ENCODE peak calls at places on chromosomes 1 and 21, in nine cellular contexts. Z, X, T, I, A, Y, V, L and S are unnamed samples.

GRCh38 chr1:199243423-199244061 is 604.7 kb downstream of the PTPRC start:
- DNase-seq in Z (peak), X (peak), T (peak), I (peak), A (peak), Y (peak), V (no peak), L (peak), S (no peak)

GRCh38 chr1:56248138-56248537 is 331.2 kb downstream of the PLPP3 start:
- DNase-seq in Z (no peak), X (no peak), T (no peak), I (no peak), A (no peak), Y (no peak), V (no peak), L (no peak), S (no peak)

GRCh38 chr1:226034482-226034881 is 28.0 kb upstream of the H3-3A start:
- DNase-seq in Z (no peak), X (peak), T (peak), I (no peak), A (peak), Y (peak), V (peak), L (peak), S (peak)

GRCh38 chr1:43934279-43934985 is 831 bp downstream of the ARTN start:
- DNase-seq in Z (no peak), X (peak), T (no peak), I (peak), A (peak), Y (peak), V (peak), L (peak), S (peak)

GRCh38 chr1:106523448-106523847 is 533.0 kb upstream of the PRMT6 start:
- DNase-seq in Z (no peak), X (no peak), T (no peak), I (peak), A (no peak), Y (no peak), V (no peak), L (no peak), S (no peak)

GRCh38 chr1:228810855-228811654 is 75.8 kb downstream of the RHOU start:
- DNase-seq in Z (no peak), X (no peak), T (no peak), I (peak), A (no peak), Y (no peak), V (no peak), L (no peak), S (peak)

GRCh38 chr1:242447682-242448081 is 76.8 kb downstream of the PLD5 start:
- DNase-seq in Z (no peak), X (no peak), T (no peak), I (peak), A (no peak), Y (no peak), V (no peak), L (no peak), S (no peak)

GRCh38 chr1:174165471-174166137 is 6.3 kb downstream of the RABGAP1L start:
- DNase-seq in Z (no peak), X (no peak), T (no peak), I (peak), A (no peak), Y (peak), V (peak), L (no peak), S (no peak)

GRCh38 chr1:30707412-30708360 is 15.7 kb downstream of the MATN1 start:
- DNase-seq in Z (no peak), X (peak), T (no peak), I (peak), A (peak), Y (peak), V (peak), L (peak), S (peak)

GRCh38 chr21:29271927-29272333 is 26.8 kb upstream of the BACH1 start:
- DNase-seq in Z (no peak), X (peak), T (no peak), I (no peak), A (no peak), Y (no peak), V (no peak), L (no peak), S (no peak)

GRCh38 chr1:192998536-192998935 is 60.6 kb downstream of the UCHL5 start:
- DNase-seq in Z (no peak), X (no peak), T (no peak), I (peak), A (no peak), Y (no peak), V (no peak), L (no peak), S (no peak)

GRCh38 chr1:186871784-186872183 is 43.0 kb downstream of the PLA2G4A start:
- DNase-seq in Z (no peak), X (no peak), T (no peak), I (no peak), A (no peak), Y (no peak), V (no peak), L (no peak), S (no peak)

GRCh38 chr21:42569732-42570301 is 56.2 kb downstream of the SLC37A1 start:
- DNase-seq in Z (no peak), X (no peak), T (no peak), I (no peak), A (peak), Y (no peak), V (no peak), L (no peak), S (no peak)

GRCh38 chr1:59522925-59523505 is 226.1 kb downstream of the FGGY start:
- DNase-seq in Z (no peak), X (peak), T (no peak), I (no peak), A (peak), Y (no peak), V (no peak), L (no peak), S (no peak)

GRCh38 chr1:59516881-59517280 is 220.0 kb downstream of the FGGY start:
- DNase-seq in Z (no peak), X (no peak), T (no peak), I (no peak), A (no peak), Y (no peak), V (no peak), L (no peak), S (peak)

GRCh38 chr1:59520759-59521442 is 224.0 kb downstream of the FGGY start:
- DNase-seq in Z (no peak), X (no peak), T (no peak), I (no peak), A (no peak), Y (peak), V (no peak), L (peak), S (peak)

GRCh38 chr1:59521456-59521855 is 224.6 kb downstream of the FGGY start:
- DNase-seq in Z (no peak), X (no peak), T (no peak), I (no peak), A (no peak), Y (no peak), V (no peak), L (no peak), S (no peak)

GRCh38 chr1:59520194-59520593 is 223.3 kb downstream of the FGGY start:
- DNase-seq in Z (no peak), X (no peak), T (no peak), I (no peak), A (no peak), Y (no peak), V (peak), L (no peak), S (peak)
- H3K27ac ChIP-seq in Z (no peak), X (no peak), T (peak), I (no peak), A (no peak), Y (no peak), V (peak), L (no peak), S (peak)

GRCh38 chr1:162144853-162145252 is 75.4 kb downstream of the NOS1AP start:
- DNase-seq in Z (peak), X (no peak), T (no peak), I (peak), A (no peak), Y (no peak), V (no peak), L (no peak), S (no peak)

GRCh38 chr1:162147760-162148159 is 78.3 kb downstream of the NOS1AP start:
- DNase-seq in Z (no peak), X (no peak), T (no peak), I (peak), A (no peak), Y (no peak), V (no peak), L (no peak), S (no peak)

GRCh38 chr1:162144268-162144667 is 74.8 kb downstream of the NOS1AP start:
- DNase-seq in Z (no peak), X (no peak), T (no peak), I (no peak), A (no peak), Y (no peak), V (no peak), L (no peak), S (no peak)

GRCh38 chr1:162145280-162145965 is 75.9 kb downstream of the NOS1AP start:
- DNase-seq in Z (no peak), X (no peak), T (no peak), I (peak), A (no peak), Y (no peak), V (no peak), L (no peak), S (no peak)

GRCh38 chr1:162145966-162146696 is 76.6 kb downstream of the NOS1AP start:
- DNase-seq in Z (no peak), X (no peak), T (no peak), I (peak), A (no peak), Y (no peak), V (no peak), L (no peak), S (no peak)
- H3K27ac ChIP-seq in Z (no peak), X (no peak), T (no peak), I (peak), A (no peak), Y (no peak), V (no peak), L (no peak), S (no peak)

GRCh38 chr1:202805886-202806511 is 2.2 kb downstream of the KDM5B start:
- DNase-seq in Z (no peak), X (no peak), T (no peak), I (no peak), A (no peak), Y (no peak), V (no peak), L (no peak), S (no peak)
- H3K27ac ChIP-seq in Z (peak), X (no peak), T (peak), I (no peak), A (peak), Y (peak), V (no peak), L (peak), S (peak)

GRCh38 chr1:160756617-160757206 is 17.7 kb downstream of the SLAMF7 start:
- DNase-seq in Z (no peak), X (no peak), T (no peak), I (no peak), A (no peak), Y (no peak), V (no peak), L (no peak), S (no peak)
- H3K27ac ChIP-seq in Z (no peak), X (no peak), T (no peak), I (no peak), A (no peak), Y (peak), V (no peak), L (no peak), S (no peak)

GRCh38 chr1:184941094-184941733 is 33.1 kb downstream of the NIBAN1 start:
- DNase-seq in Z (no peak), X (no peak), T (no peak), I (no peak), A (no peak), Y (no peak), V (no peak), L (no peak), S (no peak)

GRCh38 chr1:184940226-184940625 is 34.1 kb downstream of the NIBAN1 start:
- DNase-seq in Z (no peak), X (no peak), T (no peak), I (no peak), A (no peak), Y (no peak), V (no peak), L (no peak), S (no peak)

GRCh38 chr1:184943998-184944397 is 30.3 kb downstream of the NIBAN1 start:
- DNase-seq in Z (no peak), X (no peak), T (no peak), I (no peak), A (no peak), Y (no peak), V (no peak), L (no peak), S (no peak)

GRCh38 chr1:184940694-184941093 is 33.6 kb downstream of the NIBAN1 start:
- DNase-seq in Z (no peak), X (no peak), T (no peak), I (no peak), A (no peak), Y (no peak), V (no peak), L (no peak), S (no peak)

GRCh38 chr1:184941735-184942134 is 32.6 kb downstream of the NIBAN1 start:
- DNase-seq in Z (no peak), X (no peak), T (no peak), I (no peak), A (no peak), Y (no peak), V (no peak), L (no peak), S (no peak)
- H3K27ac ChIP-seq in Z (no peak), X (no peak), T (no peak), I (no peak), A (no peak), Y (no peak), V (no peak), L (no peak), S (no peak)

GRCh38 chr1:11935040-11935378 is 492 bp downstream of the PLOD1 start:
- DNase-seq in Z (no peak), X (no peak), T (no peak), I (no peak), A (no peak), Y (no peak), V (no peak), L (no peak), S (no peak)
- H3K27ac ChIP-seq in Z (peak), X (peak), T (peak), I (no peak), A (peak), Y (peak), V (peak), L (peak), S (peak)

GRCh38 chr1:204262506-204263239 is 48.9 kb upstream of the GOLT1A start:
- DNase-seq in Z (no peak), X (no peak), T (no peak), I (peak), A (no peak), Y (no peak), V (no peak), L (no peak), S (no peak)
- H3K27ac ChIP-seq in Z (no peak), X (no peak), T (no peak), I (no peak), A (no peak), Y (no peak), V (no peak), L (peak), S (no peak)